ENCODE peak calls at places on chromosomes 1 and 21, in ten cellular contexts. I, Y, Z, A, U, H, T, W, N and D are unnamed samples.

GRCh38 chr1:54944610-54945392 is 35.6 kb upstream of the TMEM61 start:
- DNase-seq in I (peak; percentile 77), Y (no peak), Z (peak; percentile 85), A (peak; percentile 86), U (peak; percentile 78), H (peak; percentile 45), T (peak; percentile 60), W (peak; percentile 85), N (peak; percentile 75), D (peak; percentile 74)

GRCh38 chr21:38619865-38620513 is 121.7 kb upstream of the ERG start:
- DNase-seq in I (no peak), Y (no peak), Z (no peak), A (no peak), U (no peak), H (no peak), T (peak; percentile 83), W (no peak), N (no peak), D (peak; percentile 70)

GRCh38 chr21:30194701-30195299 is 21.1 kb downstream of the CLDN8 start:
- DNase-seq in I (no peak), Y (no peak), Z (peak; percentile 18), A (peak; percentile 74), U (peak; percentile 38), H (no peak), T (peak; percentile 52), W (no peak), N (peak; percentile 5), D (no peak)

GRCh38 chr21:34808569-34809204 is 139.9 kb downstream of the CLIC6 start:
- DNase-seq in I (no peak), Y (no peak), Z (peak; percentile 89), A (no peak), U (no peak), H (peak; percentile 45), T (peak; percentile 77), W (peak; percentile 88), N (no peak), D (no peak)

GRCh38 chr1:244439391-244440032 is 12.2 kb downstream of the ADSS2 start:
- DNase-seq in I (no peak), Y (no peak), Z (no peak), A (no peak), U (peak; percentile 45), H (no peak), T (no peak), W (no peak), N (no peak), D (no peak)

GRCh38 chr1:156577512-156577911 is 2.0 kb upstream of the TTC24 start:
- DNase-seq in I (peak; percentile 2), Y (no peak), Z (no peak), A (no peak), U (no peak), H (no peak), T (no peak), W (no peak), N (no peak), D (no peak)

GRCh38 chr1:57411262-57411661 is 12.6 kb downstream of the DAB1 start:
- DNase-seq in I (no peak), Y (no peak), Z (peak; percentile 88), A (no peak), U (peak; percentile 55), H (peak; percentile 37), T (peak; percentile 65), W (peak; percentile 31), N (no peak), D (no peak)

GRCh38 chr1:26922201-26922729 is 722 bp downstream of the NUDC start:
- DNase-seq in I (no peak), Y (no peak), Z (no peak), A (peak; percentile 21), U (no peak), H (no peak), T (peak; percentile 22), W (peak; percentile 12), N (no peak), D (no peak)

GRCh38 chr1:214717323-214717722 is 114.3 kb downstream of the CENPF start:
- DNase-seq in I (no peak), Y (no peak), Z (peak; percentile 28), A (peak; percentile 7), U (no peak), H (no peak), T (no peak), W (no peak), N (no peak), D (no peak)

GRCh38 chr1:214720561-214720960 is 117.6 kb downstream of the CENPF start:
- DNase-seq in I (no peak), Y (no peak), Z (no peak), A (no peak), U (no peak), H (peak; percentile 5), T (no peak), W (peak; percentile 82), N (no peak), D (no peak)

GRCh38 chr1:214715126-214715525 is 112.1 kb downstream of the CENPF start:
- DNase-seq in I (no peak), Y (no peak), Z (no peak), A (peak; percentile 49), U (no peak), H (no peak), T (no peak), W (no peak), N (no peak), D (no peak)

GRCh38 chr1:214718724-214719123 is 115.7 kb downstream of the CENPF start:
- DNase-seq in I (no peak), Y (no peak), Z (peak; percentile 71), A (no peak), U (no peak), H (no peak), T (peak; percentile 2), W (peak; percentile 87), N (no peak), D (no peak)

GRCh38 chr1:214719207-214719606 is 116.2 kb downstream of the CENPF start:
- DNase-seq in I (no peak), Y (no peak), Z (no peak), A (no peak), U (no peak), H (no peak), T (no peak), W (peak; percentile 20), N (no peak), D (no peak)
- TF ChIP-seq CTCF in I (no peak), Y (no peak), Z (peak; percentile 10), A (peak; percentile 41), U (peak; percentile 17), H (no peak), T (no peak), W (no peak), N (no peak), D (no peak)

GRCh38 chr21:23014021-23014420 is 2015.8 kb downstream of the NCAM2 start:
- DNase-seq in I (no peak), Y (no peak), Z (no peak), A (no peak), U (no peak), H (no peak), T (no peak), W (no peak), N (no peak), D (no peak)

GRCh38 chr21:23021481-23021880 is 2023.3 kb downstream of the NCAM2 start:
- DNase-seq in I (no peak), Y (no peak), Z (no peak), A (no peak), U (no peak), H (no peak), T (no peak), W (no peak), N (no peak), D (no peak)

GRCh38 chr21:23020969-23021368 is 2022.8 kb downstream of the NCAM2 start:
- DNase-seq in I (no peak), Y (no peak), Z (no peak), A (no peak), U (no peak), H (no peak), T (no peak), W (no peak), N (no peak), D (no peak)

GRCh38 chr21:23017989-23018388 is 2019.8 kb downstream of the NCAM2 start:
- DNase-seq in I (no peak), Y (no peak), Z (no peak), A (no peak), U (no peak), H (no peak), T (no peak), W (no peak), N (no peak), D (no peak)

GRCh38 chr21:23016617-23017016 is 2018.4 kb downstream of the NCAM2 start:
- DNase-seq in I (no peak), Y (no peak), Z (no peak), A (peak; percentile 57), U (no peak), H (no peak), T (no peak), W (no peak), N (no peak), D (no peak)
- TF ChIP-seq CTCF in I (no peak), Y (no peak), Z (no peak), A (peak; percentile 62), U (no peak), H (no peak), T (no peak), W (no peak), N (no peak), D (no peak)

DNA sequence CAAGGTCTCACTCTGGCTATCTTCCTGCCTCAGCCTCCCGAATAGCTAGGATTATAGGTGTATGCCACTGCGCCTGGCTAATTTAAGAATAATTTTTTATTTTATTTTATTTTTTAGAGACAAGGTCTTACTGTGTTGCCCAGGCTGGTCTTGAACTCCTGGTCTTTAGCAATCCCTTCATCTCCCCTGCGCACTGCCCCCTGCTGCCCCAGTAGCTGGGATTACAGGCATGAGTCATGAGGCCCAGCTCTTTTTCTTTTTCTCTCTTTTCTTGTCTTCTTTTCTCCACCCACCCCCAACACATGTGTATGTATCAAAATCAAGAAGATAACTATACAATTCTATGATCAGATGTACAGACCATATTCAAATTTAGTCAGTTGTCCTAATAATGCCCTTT is 87.2 kb downstream of the PEX14 start:
- DNase-seq in I (no peak), Y (no peak), Z (no peak), A (no peak), U (no peak), H (no peak), T (peak; percentile 5), W (no peak), N (no peak), D (no peak)
- TF ChIP-seq CTCF in I (no peak), Y (no peak), Z (peak; percentile 17), A (peak; percentile 33), U (no peak), H (peak; percentile 40), T (peak; percentile 44), W (peak; percentile 31), N (no peak), D (no peak)

GRCh38 chr1:193275773-193276172 is 89.4 kb upstream of the B3GALT2 start:
- DNase-seq in I (no peak), Y (no peak), Z (no peak), A (peak; percentile 5), U (no peak), H (no peak), T (no peak), W (no peak), N (no peak), D (no peak)
- TF ChIP-seq CTCF in I (no peak), Y (no peak), Z (peak; percentile 1), A (peak; percentile 26), U (no peak), H (no peak), T (no peak), W (no peak), N (no peak), D (no peak)